ENCODE peak calls at places on chromosomes 7 and 10, in seven cellular contexts. One of them, this sample, is unnamed.

GRCh38 chr7:98250789-98251188 is 1.2 kb downstream of the TECPR1 start:
- DNase-seq in GM12865: peak; percentile 64
- DNase-seq in upper lobe of left lung: no peak
- DNase-seq in activated T-helper 1 cell treated with anti-CD3 and anti-CD28 coated beads, Interleukin-12 subunit alpha, Interleukin-12 subunit beta, Interleukin-2, Interleukin-4 antibody, amounts not matched to agents 30 ng/mL and 10 ng/mL and 1 ng/mL, durations not matched to agents 14 hours and 24 hours and 36 hours: peak; percentile 49
- DNase-seq in GM13976: peak; percentile 78
- DNase-seq in gastrocnemius medialis: no peak
- DNase-seq in LoVo: no peak
- DNase-seq in this sample: no peak

GRCh38 chr10:49762566-49762877 is 399 bp upstream of the OGDHL start:
- DNase-seq in GM12865: no peak
- DNase-seq in upper lobe of left lung: no peak
- DNase-seq in activated T-helper 1 cell treated with anti-CD3 and anti-CD28 coated beads, Interleukin-12 subunit alpha, Interleukin-12 subunit beta, Interleukin-2, Interleukin-4 antibody, amounts not matched to agents 30 ng/mL and 10 ng/mL and 1 ng/mL, durations not matched to agents 14 hours and 24 hours and 36 hours: no peak
- DNase-seq in GM13976: no peak
- DNase-seq in gastrocnemius medialis: no peak
- DNase-seq in LoVo: no peak
- DNase-seq in this sample: no peak

GRCh38 chr10:13670311-13670710 is 83.5 kb downstream of the PRPF18 start:
- DNase-seq in GM12865: no peak
- DNase-seq in upper lobe of left lung: no peak
- DNase-seq in activated T-helper 1 cell treated with anti-CD3 and anti-CD28 coated beads, Interleukin-12 subunit alpha, Interleukin-12 subunit beta, Interleukin-2, Interleukin-4 antibody, amounts not matched to agents 30 ng/mL and 10 ng/mL and 1 ng/mL, durations not matched to agents 14 hours and 24 hours and 36 hours: no peak
- DNase-seq in GM13976: no peak
- DNase-seq in gastrocnemius medialis: no peak
- DNase-seq in LoVo: no peak
- DNase-seq in this sample: no peak

GRCh38 chr10:125761961-125762360 is 13.7 kb downstream of the MMP21 start:
- DNase-seq in GM12865: no peak
- DNase-seq in upper lobe of left lung: no peak
- DNase-seq in activated T-helper 1 cell treated with anti-CD3 and anti-CD28 coated beads, Interleukin-12 subunit alpha, Interleukin-12 subunit beta, Interleukin-2, Interleukin-4 antibody, amounts not matched to agents 30 ng/mL and 10 ng/mL and 1 ng/mL, durations not matched to agents 14 hours and 24 hours and 36 hours: no peak
- DNase-seq in GM13976: no peak
- DNase-seq in gastrocnemius medialis: no peak
- DNase-seq in LoVo: no peak
- DNase-seq in this sample: no peak

GRCh38 chr10:59674211-59674836 is 35.3 kb downstream of the SLC16A9 start:
- DNase-seq in GM12865: no peak
- DNase-seq in upper lobe of left lung: no peak
- DNase-seq in activated T-helper 1 cell treated with anti-CD3 and anti-CD28 coated beads, Interleukin-12 subunit alpha, Interleukin-12 subunit beta, Interleukin-2, Interleukin-4 antibody, amounts not matched to agents 30 ng/mL and 10 ng/mL and 1 ng/mL, durations not matched to agents 14 hours and 24 hours and 36 hours: no peak
- DNase-seq in GM13976: no peak
- DNase-seq in gastrocnemius medialis: no peak
- DNase-seq in LoVo: peak; percentile 86
- DNase-seq in this sample: no peak

GRCh38 chr7:28855538-28856217 is 102.5 kb downstream of the TRIL start:
- DNase-seq in GM12865: no peak
- DNase-seq in upper lobe of left lung: no peak
- DNase-seq in activated T-helper 1 cell treated with anti-CD3 and anti-CD28 coated beads, Interleukin-12 subunit alpha, Interleukin-12 subunit beta, Interleukin-2, Interleukin-4 antibody, amounts not matched to agents 30 ng/mL and 10 ng/mL and 1 ng/mL, durations not matched to agents 14 hours and 24 hours and 36 hours: no peak
- DNase-seq in GM13976: no peak
- DNase-seq in gastrocnemius medialis: no peak
- DNase-seq in LoVo: peak; percentile 59
- DNase-seq in this sample: no peak

GRCh38 chr7:69722836-69723235 is 124.6 kb downstream of the AUTS2 start:
- DNase-seq in GM12865: no peak
- DNase-seq in upper lobe of left lung: no peak
- DNase-seq in activated T-helper 1 cell treated with anti-CD3 and anti-CD28 coated beads, Interleukin-12 subunit alpha, Interleukin-12 subunit beta, Interleukin-2, Interleukin-4 antibody, amounts not matched to agents 30 ng/mL and 10 ng/mL and 1 ng/mL, durations not matched to agents 14 hours and 24 hours and 36 hours: no peak
- DNase-seq in GM13976: no peak
- DNase-seq in gastrocnemius medialis: no peak
- DNase-seq in LoVo: no peak
- DNase-seq in this sample: no peak

GRCh38 chr7:92691578-92691977 is 101.4 kb upstream of the FAM133B start:
- DNase-seq in GM12865: peak; percentile 72
- DNase-seq in upper lobe of left lung: no peak
- DNase-seq in activated T-helper 1 cell treated with anti-CD3 and anti-CD28 coated beads, Interleukin-12 subunit alpha, Interleukin-12 subunit beta, Interleukin-2, Interleukin-4 antibody, amounts not matched to agents 30 ng/mL and 10 ng/mL and 1 ng/mL, durations not matched to agents 14 hours and 24 hours and 36 hours: no peak
- DNase-seq in GM13976: peak; percentile 49
- DNase-seq in gastrocnemius medialis: no peak
- DNase-seq in LoVo: peak; percentile 73
- DNase-seq in this sample: no peak

GRCh38 chr7:19772858-19773337 is 519 bp downstream of the TMEM196 start:
- DNase-seq in GM12865: no peak
- DNase-seq in upper lobe of left lung: peak; percentile 41
- DNase-seq in activated T-helper 1 cell treated with anti-CD3 and anti-CD28 coated beads, Interleukin-12 subunit alpha, Interleukin-12 subunit beta, Interleukin-2, Interleukin-4 antibody, amounts not matched to agents 30 ng/mL and 10 ng/mL and 1 ng/mL, durations not matched to agents 14 hours and 24 hours and 36 hours: no peak
- DNase-seq in GM13976: peak; percentile 12
- DNase-seq in gastrocnemius medialis: no peak
- DNase-seq in LoVo: no peak
- DNase-seq in this sample: no peak

This sample was measured in suprapubic skin.